ENCODE peak calls at places on chromosomes 12 and 14, in six cellular contexts. O is uterus, N is astrocyte of the spinal cord, W is IMR-90, K is PC-9, Z is transverse colon. S is an unnamed sample.

GRCh38 chr14:83006071-83006670 is 1472.5 kb upstream of the SEL1L start:
- DNase-seq in Z (no peak), O (no peak), K (no peak), W (no peak), N (no peak), S (no peak)

GRCh38 chr14:102505775-102506598 is 3.6 kb downstream of the ANKRD9 start:
- DNase-seq in Z (no peak), W (no peak), O (no peak), N (no peak), K (no peak), S (no peak)

GRCh38 chr12:39587247-39587646 is 32.4 kb downstream of the ABCD2 start:
- DNase-seq in W (no peak), K (no peak), N (peak), Z (no peak), O (no peak), S (peak)

GRCh38 chr14:52020315-52020714 is 31.0 kb downstream of the RTRAF start:
- DNase-seq in W (no peak), O (no peak), Z (no peak), K (no peak), N (no peak), S (no peak)

GRCh38 chr14:100873083-100873482 is 30.4 kb downstream of the RTL1 start:
- DNase-seq in K (no peak), W (no peak), N (no peak), Z (no peak), O (no peak), S (no peak)

GRCh38 chr12:58176296-58176869 is 235.0 kb downstream of the ATP23 start:
- DNase-seq in N (peak), Z (peak), K (no peak), O (no peak), W (peak), S (peak)

GRCh38 chr14:59529189-59529588 is 44.9 kb downstream of the JKAMP start:
- DNase-seq in K (no peak), N (no peak), Z (no peak), W (no peak), O (no peak), S (peak)

GRCh38 chr12:96303656-96304055 is 96.6 kb downstream of the CDK17 start:
- DNase-seq in N (peak), W (no peak), K (no peak), Z (no peak), O (no peak), S (no peak)

GRCh38 chr14:104383088-104383805 is 196.3 kb upstream of the C14orf180 start:
- DNase-seq in Z (no peak), K (no peak), N (no peak), O (no peak), W (no peak), S (no peak)

GRCh38 chr14:76091036-76091435 is 60.7 kb upstream of the GPATCH2L start:
- DNase-seq in W (no peak), Z (no peak), K (no peak), O (peak), N (no peak), S (no peak)

GRCh38 chr12:47846294-47846996 is 26.7 kb upstream of the HDAC7 start:
- DNase-seq in Z (no peak), N (no peak), W (no peak), K (no peak), O (no peak), S (no peak)

GRCh38 chr12:75550401-75550851 is 39.0 kb upstream of the KRR1 start:
- DNase-seq in Z (no peak), N (no peak), O (peak), W (peak), K (no peak), S (no peak)

GRCh38 chr12:6936642-6937480 is 6.8 kb upstream of the RNU7-1 start:
- DNase-seq in W (no peak), Z (no peak), K (no peak), O (peak), N (no peak), S (no peak)

GRCh38 chr14:63367742-63368364 is 49.1 kb upstream of the GPHB5 start:
- DNase-seq in Z (no peak), O (no peak), N (no peak), K (no peak), W (no peak), S (no peak)

GRCh38 chr12:124217508-124217981 is 77.3 kb upstream of the RFLNA start:
- DNase-seq in Z (no peak), K (no peak), O (no peak), W (no peak), N (peak), S (peak)

DNA sequence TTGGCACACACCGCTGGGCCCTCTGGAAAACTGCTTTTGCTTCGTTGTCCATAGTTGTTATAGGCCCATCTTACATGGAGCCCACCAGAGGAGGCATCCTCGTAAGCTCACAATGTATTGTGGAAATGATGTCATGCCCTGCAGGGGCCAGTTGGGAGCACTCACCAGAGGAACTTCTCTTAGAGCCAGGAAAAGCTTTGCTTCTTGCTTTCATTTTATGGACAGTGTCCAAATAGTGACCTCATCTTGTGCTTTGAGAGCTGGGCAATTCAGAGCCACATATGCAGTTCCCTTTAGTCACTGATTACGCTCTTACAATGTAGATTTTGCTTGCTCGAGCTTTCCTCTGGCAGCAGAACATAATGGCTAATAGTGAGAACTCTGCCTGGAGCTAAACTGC is 275.6 kb downstream of the AACS start:
- DNase-seq in N (peak), O (no peak), K (no peak), W (peak), Z (peak), S (peak)
- TF ChIP-seq CTCF in N (no peak), O (no peak), K (no peak), W (no peak), Z (no peak), S (no peak)

DNA sequence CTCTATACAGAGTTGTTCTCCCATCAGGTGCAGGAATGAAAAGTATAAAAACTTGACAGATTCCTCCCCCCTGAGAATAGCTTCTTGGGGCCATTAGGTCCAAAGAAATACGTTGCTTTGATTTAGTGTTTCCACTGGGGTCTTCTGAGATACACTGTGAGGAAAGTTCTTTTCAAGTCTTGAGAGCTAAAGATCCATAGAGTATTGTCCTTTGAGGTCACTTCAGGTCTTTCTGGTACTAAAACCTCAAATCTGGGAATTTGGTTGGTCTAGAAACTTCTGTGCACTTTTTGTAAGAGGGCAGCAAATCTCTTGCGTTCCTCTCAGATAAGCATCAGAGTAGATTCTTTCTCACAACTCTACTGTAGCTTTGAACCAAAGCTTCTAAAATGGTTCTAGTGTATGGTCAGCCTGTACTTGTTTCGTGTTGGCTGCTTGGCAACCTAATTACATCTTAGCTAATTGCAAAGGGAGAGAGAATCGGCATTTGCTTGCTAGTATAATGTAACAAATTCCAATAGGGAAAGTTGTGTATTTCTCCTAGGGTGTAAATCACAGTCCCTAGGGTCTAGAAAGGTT is 10.0 kb downstream of the SRSF5 start:
- DNase-seq in N (no peak), Z (no peak), K (no peak), O (no peak), W (no peak), S (no peak)
- H3K4me3 ChIP-seq in N (no peak), Z (no peak), K (no peak), O (no peak), W (no peak), S (no peak)

DNA sequence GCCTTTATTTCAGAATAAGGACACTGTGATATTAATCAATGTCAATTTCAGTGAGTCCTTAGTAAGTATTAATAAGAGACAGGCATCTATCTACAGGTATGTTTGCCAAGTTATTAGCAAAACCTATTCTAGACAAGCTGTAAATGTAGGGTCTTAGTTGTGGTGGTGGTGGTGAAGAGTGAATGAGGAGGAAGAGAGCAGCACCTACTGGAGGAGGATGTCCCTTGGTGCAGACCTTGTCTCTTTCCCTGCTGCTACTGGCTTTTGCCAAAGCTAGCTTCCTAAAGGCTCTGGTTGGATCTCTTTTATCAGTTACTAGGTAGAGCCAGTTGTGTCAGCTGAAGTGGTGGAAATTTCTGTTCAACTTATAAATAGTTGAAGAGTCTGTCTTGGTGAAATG is 304.8 kb upstream of the ATP2B1 start:
- DNase-seq in K (no peak), N (no peak), W (peak), Z (no peak), O (no peak), S (peak)
- TF ChIP-seq CTCF in K (no peak), N (peak), W (peak), Z (no peak), O (no peak), S (peak)

DNA sequence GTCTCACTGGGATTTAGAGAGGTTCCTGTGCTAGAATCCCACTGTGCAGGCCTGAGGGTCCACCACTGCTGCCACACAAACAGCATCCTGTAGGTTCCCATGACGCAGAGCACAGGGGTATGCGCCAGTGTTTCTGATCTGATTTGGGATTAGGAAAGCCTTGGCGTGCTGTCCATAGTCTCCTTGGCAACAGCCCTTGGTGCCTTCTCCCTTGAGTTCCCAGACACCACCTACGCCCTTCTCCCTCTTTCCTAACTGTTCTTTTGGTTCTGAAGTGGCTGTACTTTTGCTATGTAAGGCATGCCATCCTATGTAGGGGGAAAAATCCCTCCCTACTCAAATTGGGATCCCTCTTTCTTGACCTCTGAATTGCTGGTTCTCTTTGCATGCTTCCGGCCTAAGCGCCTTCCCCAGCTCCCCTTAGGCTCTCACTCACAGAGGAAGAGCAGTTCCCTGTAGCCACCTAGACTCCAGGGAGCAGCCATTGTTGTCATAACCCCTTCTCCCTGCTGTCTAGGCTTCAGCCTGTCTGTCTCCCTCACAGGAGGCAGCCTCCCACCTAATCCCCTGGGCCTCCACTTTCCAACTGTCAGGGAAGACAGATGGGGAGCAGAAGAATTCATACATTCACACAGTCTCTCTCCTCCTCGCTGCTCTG is 14.8 kb upstream of the RIC8B start:
- DNase-seq in N (no peak), Z (no peak), K (no peak), W (no peak), O (no peak), S (no peak)
- H3K4me3 ChIP-seq in N (no peak), Z (no peak), K (no peak), W (no peak), O (no peak), S (no peak)

GRCh38 chr12:128120035-128120434 is 146.9 kb upstream of the TMEM132C start:
- DNase-seq in O (no peak), K (no peak), W (no peak), Z (no peak), N (no peak), S (no peak)

GRCh38 chr12:128121424-128121823 is 145.5 kb upstream of the TMEM132C start:
- DNase-seq in O (no peak), Z (no peak), N (no peak), W (no peak), K (no peak), S (no peak)

GRCh38 chr12:128111951-128112350 is 155.0 kb upstream of the TMEM132C start:
- DNase-seq in K (no peak), O (no peak), Z (no peak), N (no peak), W (no peak), S (no peak)

GRCh38 chr12:128114485-128114884 is 152.5 kb upstream of the TMEM132C start:
- DNase-seq in O (no peak), N (no peak), W (no peak), K (no peak), Z (no peak), S (no peak)

DNA sequence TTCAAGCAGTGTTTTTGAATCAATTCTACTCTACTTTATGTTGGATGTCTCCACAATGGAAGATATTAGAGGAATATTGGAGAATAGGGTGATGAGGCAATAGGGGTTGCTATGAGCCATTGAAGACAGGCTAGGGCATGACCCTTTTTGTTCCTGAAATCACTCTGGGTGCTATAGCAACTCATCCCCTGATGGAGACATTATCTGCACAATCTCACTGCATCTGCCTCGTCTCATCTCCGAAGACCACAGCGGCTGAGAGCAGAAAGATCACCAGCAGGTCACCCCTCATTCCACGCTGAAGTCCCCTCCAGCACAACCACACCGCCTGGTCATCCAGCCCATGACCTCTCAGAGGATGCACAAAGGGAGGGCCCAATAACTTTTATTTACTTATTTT is 150.4 kb upstream of the TMEM132C start:
- DNase-seq in O (no peak), N (no peak), Z (no peak), K (no peak), W (no peak), S (no peak)
- TF ChIP-seq CTCF in O (no peak), N (no peak), Z (no peak), K (no peak), W (no peak), S (no peak)

GRCh38 chr12:115599251-115599811 is 678.2 kb downstream of the MED13L start:
- DNase-seq in K (no peak), O (no peak), Z (peak), W (no peak), N (peak), S (no peak)

GRCh38 chr12:115597157-115597712 is 680.3 kb downstream of the MED13L start:
- DNase-seq in Z (no peak), W (peak), O (no peak), K (peak), N (peak), S (peak)

DNA sequence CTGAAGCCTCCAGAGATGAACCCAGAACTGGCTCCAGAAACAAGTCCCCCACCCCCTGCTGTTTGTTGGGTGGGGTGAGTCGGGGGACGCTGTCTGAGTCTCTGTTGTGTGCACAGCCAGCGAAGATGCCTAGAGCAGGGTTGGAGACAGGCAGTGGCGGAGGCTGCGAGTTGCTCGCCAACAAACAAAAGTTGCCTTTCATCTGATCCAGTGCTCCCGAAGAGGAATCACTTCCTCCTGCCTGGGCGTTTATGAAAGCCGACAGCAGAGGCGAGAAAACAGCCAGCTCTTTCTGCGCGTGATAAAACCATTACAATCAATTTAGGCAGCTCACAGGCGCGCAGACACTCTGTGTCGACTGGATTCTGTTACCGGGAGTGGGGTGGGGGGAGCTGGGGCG is 678.7 kb downstream of the MED13L start:
- DNase-seq in W (no peak), Z (peak), K (no peak), O (no peak), N (no peak), S (peak)
- H3K4me3 ChIP-seq in W (no peak), Z (no peak), K (no peak), O (no peak), N (no peak), S (no peak)